ENCODE peak calls at places on chromosomes 4 and X, in eight cellular contexts. A is PC-3; R is dorsolateral prefrontal cortex; Q is CD8-positive, alpha-beta memory T cell; E is HepG2; T is keratinocyte; K is upper lobe of right lung; X is fibroblast of lung. I is an unnamed sample.
A peak's percentile ranks its signal among the peaks of the same experiment; 100 is the strongest.

GRCh38 chr4:26753187-26753586 is 107.5 kb upstream of the STIM2 start:
- DNase-seq in A (no peak), R (no peak), Q (no peak), E (no peak), T (no peak), K (no peak), X (no peak), I (no peak)

GRCh38 chr4:13545394-13545808 is 1.1 kb upstream of the NKX3-2 start:
- DNase-seq in A (no peak), R (no peak), Q (no peak), E (no peak), T (no peak), K (no peak), X (no peak), I (no peak)

GRCh38 chrX:115232933-115233496 is 881 bp downstream of the LRCH2 start:
- DNase-seq in A (no peak), R (no peak), Q (no peak), E (no peak), T (no peak), K (no peak), X (no peak), I (no peak)

GRCh38 chr4:150363721-150364688 is 217.9 kb upstream of the MAB21L2 start:
- DNase-seq in A (no peak), R (no peak), Q (no peak), E (no peak), T (no peak), K (no peak), X (no peak), I (no peak)

GRCh38 chr4:54277691-54278090 is 48.6 kb downstream of the PDGFRA start:
- DNase-seq in A (peak; percentile 75), R (no peak), Q (no peak), E (no peak), T (no peak), K (no peak), X (peak; percentile 66), I (peak; percentile 81)

GRCh38 chr4:16443504-16444088 is 217.3 kb upstream of the TAPT1 start:
- DNase-seq in A (peak; percentile 61), R (no peak), Q (no peak), E (peak; percentile 30), T (no peak), K (no peak), X (peak; percentile 55), I (peak; percentile 12)

GRCh38 chr4:39025552-39026085 is 6.6 kb downstream of the TMEM156 start:
- DNase-seq in A (no peak), R (no peak), Q (no peak), E (peak; percentile 19), T (no peak), K (no peak), X (peak; percentile 45), I (no peak)

GRCh38 chr4:48779095-48779997 is 733 bp downstream of the FRYL start:
- DNase-seq in A (peak; percentile 39), R (peak; percentile 61), Q (peak; percentile 68), E (peak; percentile 20), T (no peak), K (peak; percentile 87), X (peak; percentile 52), I (peak; percentile 52)

GRCh38 chr4:23930750-23931488 is 41.1 kb upstream of the PPARGC1A start:
- DNase-seq in A (no peak), R (peak; percentile 50), Q (no peak), E (peak; percentile 75), T (no peak), K (peak; percentile 74), X (peak; percentile 63), I (no peak)

DNA sequence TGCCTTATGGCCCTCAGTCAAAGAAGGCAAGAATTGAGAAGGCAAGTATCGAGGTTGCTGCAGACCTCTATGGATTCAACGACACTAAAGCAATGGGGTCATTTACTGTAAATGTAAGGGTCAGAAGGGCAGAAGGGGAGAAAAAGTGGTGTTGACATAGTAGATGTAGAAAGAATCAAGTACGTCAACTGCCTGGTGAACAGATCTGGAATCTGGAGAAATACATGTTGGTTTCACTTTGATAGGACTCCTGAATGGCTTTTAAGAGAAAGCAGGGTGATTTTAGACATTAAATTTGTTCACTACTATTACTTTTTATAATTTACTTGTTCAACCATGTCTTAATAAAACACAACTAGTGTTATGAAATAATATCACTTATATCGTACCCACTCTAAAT is 81.3 kb upstream of the FSTL5 start:
- DNase-seq in A (no peak), R (no peak), Q (no peak), E (no peak), T (no peak), K (no peak), X (no peak), I (no peak)
- H3K4me3 ChIP-seq in A (no peak overlapping the region), R (no peak overlapping the region), Q (no peak overlapping the region), E (no peak overlapping the region), T (no peak overlapping the region), K (no peak overlapping the region), X (no peak overlapping the region), I (no peak overlapping the region)

GRCh38 chr4:143253156-143253555 is 68.4 kb downstream of the USP38 start:
- DNase-seq in A (peak; percentile 61), R (no peak), Q (no peak), E (no peak), T (no peak), K (no peak), X (no peak), I (peak; percentile 81)

GRCh38 chr4:143256456-143256855 is 71.7 kb downstream of the USP38 start:
- DNase-seq in A (peak; percentile 41), R (no peak), Q (no peak), E (no peak), T (no peak), K (no peak), X (no peak), I (peak; percentile 30)

GRCh38 chr4:143252478-143252877 is 67.8 kb downstream of the USP38 start:
- DNase-seq in A (peak; percentile 58), R (no peak), Q (no peak), E (no peak), T (no peak), K (no peak), X (no peak), I (peak; percentile 26)

GRCh38 chr4:143251781-143252180 is 67.1 kb downstream of the USP38 start:
- DNase-seq in A (peak; percentile 87), R (no peak), Q (no peak), E (no peak), T (peak; percentile 48), K (no peak), X (peak; percentile 5), I (peak; percentile 74)

DNA sequence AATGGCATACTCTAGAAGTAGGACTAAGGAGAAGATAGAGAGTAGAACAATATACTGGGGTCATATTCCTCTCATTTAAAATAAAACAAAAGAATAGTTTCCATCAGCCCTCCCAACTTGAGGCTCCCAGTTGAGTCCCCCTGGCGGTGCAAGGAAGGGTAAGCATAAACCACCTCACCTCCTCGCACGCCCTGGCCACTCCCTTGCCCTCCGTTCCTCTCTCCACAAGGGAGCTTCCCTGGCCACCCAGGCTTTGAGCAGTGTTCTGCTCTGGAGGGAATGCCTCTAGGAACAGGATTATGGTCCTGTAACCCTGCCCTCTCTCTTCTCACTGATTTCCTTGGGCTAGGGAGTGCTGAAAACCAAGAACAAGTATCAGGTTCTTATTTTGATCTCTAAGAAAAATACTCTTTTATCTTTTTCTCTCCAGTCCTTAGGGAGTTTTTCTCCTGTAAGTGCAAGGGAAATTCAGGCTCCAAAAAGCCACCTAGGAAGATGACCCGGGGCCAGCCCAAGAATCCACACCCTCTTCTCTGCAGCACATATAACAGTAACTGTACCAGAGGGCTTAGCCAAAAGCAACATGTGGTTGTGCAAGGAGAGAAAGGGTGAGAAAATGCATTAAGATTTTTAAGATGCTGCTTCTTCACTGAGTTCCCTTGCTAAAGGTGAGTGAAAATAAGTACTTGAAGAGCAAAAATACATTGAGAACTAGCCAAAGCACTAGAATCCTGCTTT is 69.9 kb downstream of the USP38 start:
- DNase-seq in A (no peak), R (no peak), Q (no peak), E (no peak), T (no peak), K (no peak), X (no peak), I (no peak)
- H3K27ac ChIP-seq in A (no peak overlapping the region), R (no peak overlapping the region), Q (no peak overlapping the region), E (no peak overlapping the region), T (no peak overlapping the region), K (no peak overlapping the region), X (no peak overlapping the region), I (no peak overlapping the region)

GRCh38 chr4:94536649-94537464 is 85.1 kb downstream of the PDLIM5 start:
- DNase-seq in A (no peak), R (no peak), Q (no peak), E (no peak), T (no peak), K (no peak), X (no peak), I (no peak)

GRCh38 chr4:94532016-94532789 is 80.5 kb downstream of the PDLIM5 start:
- DNase-seq in A (peak; percentile 92), R (no peak), Q (no peak), E (no peak), T (peak; percentile 36), K (no peak), X (peak; percentile 36), I (peak; percentile 62)

GRCh38 chr4:94534401-94535312 is 82.9 kb downstream of the PDLIM5 start:
- DNase-seq in A (no peak), R (no peak), Q (no peak), E (no peak), T (no peak), K (no peak), X (no peak), I (no peak)

GRCh38 chr4:94536049-94536448 is 84.3 kb downstream of the PDLIM5 start:
- DNase-seq in A (no peak), R (no peak), Q (no peak), E (no peak), T (no peak), K (no peak), X (no peak), I (no peak)

GRCh38 chr4:94533405-94534223 is 81.9 kb downstream of the PDLIM5 start:
- DNase-seq in A (no peak), R (no peak), Q (no peak), E (no peak), T (no peak), K (no peak), X (no peak), I (peak; percentile 35)
- H3K4me3 ChIP-seq in A (no peak overlapping the region), R (no peak overlapping the region), Q (no peak overlapping the region), E (no peak overlapping the region), T (no peak overlapping the region), K (no peak overlapping the region), X (no peak overlapping the region), I (no peak overlapping the region)

DNA sequence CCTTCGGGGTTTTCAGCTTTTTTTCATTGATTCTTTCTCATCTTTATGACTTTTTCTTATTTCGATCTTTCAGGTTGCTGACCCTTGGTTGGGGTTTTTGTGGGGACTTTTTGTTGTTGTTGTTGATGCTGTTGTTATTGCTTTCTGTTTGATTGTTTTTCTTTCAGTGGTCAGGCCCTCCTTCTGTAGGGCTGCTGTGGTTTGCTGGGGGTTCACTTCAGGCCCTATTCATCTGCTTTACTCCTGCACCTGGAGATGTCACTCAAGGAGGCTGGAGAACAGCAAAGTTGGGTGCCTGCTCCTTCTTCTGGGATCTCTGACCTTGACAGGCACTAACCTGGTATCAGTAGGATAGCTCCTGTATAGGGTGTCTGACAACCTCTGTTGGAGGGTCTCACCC is 39.9 kb upstream of the PCDH18 start:
- DNase-seq in A (no peak), R (no peak), Q (no peak), E (no peak), T (no peak), K (no peak), X (no peak), I (no peak)
- H3K27ac ChIP-seq in A (no peak overlapping the region), R (no peak overlapping the region), Q (no peak overlapping the region), E (no peak overlapping the region), T (no peak overlapping the region), K (no peak overlapping the region), X (no peak overlapping the region), I (no peak overlapping the region)

I was measured in mammary epithelial cell.